ENCODE peak calls at places on chromosomes 5 and 9, in nine cellular contexts. J is right lobe of liver, V is breast epithelium, E is tibial artery, S is cardiac muscle cell, P is AG09309, X is A549, O is neural progenitor cell, T is dorsolateral prefrontal cortex. R is an unnamed sample.

GRCh38 chr5:6718161-6718681 is 5.0 kb downstream of the TENT4A start:
- DNase-seq in T (no peak), E (no peak), S (no peak), X (no peak), V (peak), J (no peak), P (no peak), O (no peak), R (no peak)

GRCh38 chr5:3660630-3661029 is 65.0 kb downstream of the IRX1 start:
- DNase-seq in S (no peak), P (no peak), V (no peak), O (no peak), X (no peak), T (no peak), J (no peak), E (no peak), R (no peak)

GRCh38 chr5:171484460-171484899 is 65.0 kb downstream of the FGF18 start:
- DNase-seq in V (no peak), X (peak), J (no peak), S (peak), O (no peak), T (no peak), P (no peak), E (no peak), R (no peak)

GRCh38 chr9:131728961-131729360 is 10.9 kb downstream of the RAPGEF1 start:
- DNase-seq in P (no peak), S (no peak), T (no peak), J (no peak), O (no peak), E (no peak), X (no peak), V (no peak), R (peak)

GRCh38 chr9:70352802-70353201 is 61.7 kb downstream of the KLF9 start:
- DNase-seq in P (no peak), V (no peak), X (no peak), J (no peak), S (peak), T (no peak), E (no peak), O (no peak), R (no peak)

GRCh38 chr9:99998266-99998665 is 91.8 kb downstream of the STX17 start:
- DNase-seq in J (no peak), X (no peak), S (no peak), P (no peak), V (no peak), O (no peak), E (no peak), T (no peak), R (no peak)

GRCh38 chr9:1939926-1940368 is 75.2 kb upstream of the SMARCA2 start:
- DNase-seq in X (peak), T (no peak), P (no peak), S (peak), V (no peak), O (peak), J (no peak), E (no peak), R (no peak)

GRCh38 chr5:6792376-6792775 is 79.1 kb downstream of the TENT4A start:
- DNase-seq in E (no peak), P (no peak), S (no peak), O (no peak), X (no peak), J (no peak), V (no peak), T (no peak), R (no peak)

GRCh38 chr9:103898550-103898949 is 195.6 kb upstream of the SMC2 start:
- DNase-seq in P (no peak), X (no peak), O (no peak), J (no peak), T (no peak), E (no peak), S (no peak), V (no peak), R (no peak)

GRCh38 chr9:131670247-131670681 is 69.6 kb downstream of the RAPGEF1 start:
- DNase-seq in J (peak), E (peak), P (no peak), S (no peak), X (no peak), T (no peak), O (no peak), V (no peak), R (peak)

GRCh38 chr9:113934826-113935676 is 58.9 kb downstream of the ZNF618 start:
- DNase-seq in T (no peak), S (no peak), E (no peak), J (no peak), P (no peak), O (no peak), V (no peak), X (no peak), R (no peak)

GRCh38 chr9:32294051-32294600 is 90.3 kb upstream of the ACO1 start:
- DNase-seq in S (no peak), O (no peak), E (no peak), J (no peak), P (no peak), T (no peak), X (no peak), V (no peak), R (no peak)

GRCh38 chr9:135039916-135040645 is 47.4 kb upstream of the OLFM1 start:
- DNase-seq in E (no peak), S (no peak), J (no peak), X (no peak), P (no peak), O (no peak), T (no peak), V (no peak), R (no peak)

GRCh38 chr5:173499471-173500212 is 116.8 kb downstream of the BOD1 start:
- DNase-seq in V (no peak), E (peak), T (no peak), P (no peak), S (no peak), O (no peak), X (no peak), J (peak), R (no peak)

GRCh38 chr5:90606539-90606938 is 47.9 kb downstream of the ADGRV1 start:
- DNase-seq in V (no peak), O (peak), S (no peak), X (no peak), J (no peak), E (no peak), P (no peak), T (no peak), R (no peak)

GRCh38 chr9:95204310-95204709 is 113.2 kb downstream of the FANCC start:
- DNase-seq in X (no peak), E (no peak), J (no peak), O (no peak), T (no peak), S (no peak), V (no peak), P (no peak), R (no peak)

DNA sequence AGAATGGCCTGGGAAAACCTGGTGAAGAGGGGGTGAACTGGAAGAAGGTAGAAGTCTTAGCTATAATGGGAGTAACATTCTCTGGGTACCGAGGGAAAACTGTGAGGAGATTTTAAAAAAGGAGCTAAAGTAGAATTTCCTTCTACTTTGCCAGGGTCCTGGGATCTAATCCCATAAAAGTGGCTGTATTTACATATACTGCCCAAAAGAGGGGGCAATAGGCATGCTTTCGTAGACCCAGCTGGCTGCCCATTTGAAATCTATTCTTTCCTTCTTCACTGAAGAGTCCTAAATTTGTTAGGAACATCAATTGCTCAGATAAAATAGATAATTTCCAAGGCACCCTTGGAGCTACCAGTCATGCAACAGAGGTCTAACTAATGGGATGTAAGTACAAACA is 159.2 kb downstream of the CDC42SE2 start:
- DNase-seq in V (no peak), P (no peak), X (peak), J (no peak), T (no peak), E (no peak), O (peak), S (peak), R (no peak)
- TF ChIP-seq CTCF in V (no peak), P (peak), X (peak), J (peak), T (peak), E (peak), O (peak), S (peak), R (peak)

GRCh38 chr5:123485275-123485674 is 26.7 kb upstream of the CSNK1G3 start:
- DNase-seq in V (no peak), O (no peak), X (no peak), J (no peak), E (no peak), S (no peak), P (no peak), T (no peak), R (no peak)
- TF ChIP-seq CTCF in V (no peak), O (no peak), X (no peak), J (no peak), E (no peak), S (no peak), P (no peak), T (no peak), R (no peak)

GRCh38 chr5:58466939-58467338 is 7.1 kb upstream of the PLK2 start:
- DNase-seq in P (no peak), V (no peak), E (no peak), X (peak), J (no peak), S (peak), O (peak), T (no peak), R (peak)
- TF ChIP-seq CTCF in P (no peak), V (no peak), E (no peak), X (no peak), J (no peak), S (no peak), O (no peak), T (no peak), R (no peak)

GRCh38 chr5:124744170-124744911 is 2.1 kb downstream of the ZNF608 start:
- DNase-seq in J (peak), T (peak), X (no peak), O (no peak), P (no peak), V (peak), E (peak), S (peak), R (no peak)
- TF ChIP-seq CTCF in J (no peak), T (no peak), X (no peak), O (no peak), P (no peak), V (no peak), E (no peak), S (peak), R (no peak)

GRCh38 chr5:14210729-14211128 is 67.6 kb downstream of the TRIO start:
- DNase-seq in J (no peak), P (no peak), O (no peak), X (no peak), V (no peak), T (no peak), E (no peak), S (no peak), R (no peak)

GRCh38 chr5:14213813-14214585 is 70.9 kb downstream of the TRIO start:
- DNase-seq in O (peak), E (no peak), S (no peak), X (no peak), J (no peak), P (no peak), T (no peak), V (no peak), R (no peak)

GRCh38 chr5:14212838-14213237 is 69.7 kb downstream of the TRIO start:
- DNase-seq in P (no peak), T (no peak), V (no peak), J (no peak), O (no peak), X (no peak), E (no peak), S (no peak), R (no peak)

GRCh38 chr5:14213253-14213652 is 70.1 kb downstream of the TRIO start:
- DNase-seq in O (no peak), T (no peak), J (no peak), S (no peak), P (no peak), X (no peak), E (no peak), V (no peak), R (no peak)

GRCh38 chr5:14211818-14212799 is 69.0 kb downstream of the TRIO start:
- DNase-seq in J (no peak), P (no peak), T (no peak), S (no peak), O (no peak), X (no peak), E (no peak), V (no peak), R (no peak)
- TF ChIP-seq CTCF in J (no peak), P (no peak), T (no peak), S (no peak), O (no peak), X (no peak), E (no peak), V (no peak), R (no peak)

GRCh38 chr9:108316633-108317032 is 539.2 kb downstream of the ACTL7B start:
- DNase-seq in T (no peak), V (no peak), O (no peak), X (no peak), S (no peak), J (no peak), E (no peak), P (no peak), R (peak)
- TF ChIP-seq CTCF in T (no peak), V (no peak), O (no peak), X (no peak), S (no peak), J (no peak), E (no peak), P (no peak), R (no peak)

DNA sequence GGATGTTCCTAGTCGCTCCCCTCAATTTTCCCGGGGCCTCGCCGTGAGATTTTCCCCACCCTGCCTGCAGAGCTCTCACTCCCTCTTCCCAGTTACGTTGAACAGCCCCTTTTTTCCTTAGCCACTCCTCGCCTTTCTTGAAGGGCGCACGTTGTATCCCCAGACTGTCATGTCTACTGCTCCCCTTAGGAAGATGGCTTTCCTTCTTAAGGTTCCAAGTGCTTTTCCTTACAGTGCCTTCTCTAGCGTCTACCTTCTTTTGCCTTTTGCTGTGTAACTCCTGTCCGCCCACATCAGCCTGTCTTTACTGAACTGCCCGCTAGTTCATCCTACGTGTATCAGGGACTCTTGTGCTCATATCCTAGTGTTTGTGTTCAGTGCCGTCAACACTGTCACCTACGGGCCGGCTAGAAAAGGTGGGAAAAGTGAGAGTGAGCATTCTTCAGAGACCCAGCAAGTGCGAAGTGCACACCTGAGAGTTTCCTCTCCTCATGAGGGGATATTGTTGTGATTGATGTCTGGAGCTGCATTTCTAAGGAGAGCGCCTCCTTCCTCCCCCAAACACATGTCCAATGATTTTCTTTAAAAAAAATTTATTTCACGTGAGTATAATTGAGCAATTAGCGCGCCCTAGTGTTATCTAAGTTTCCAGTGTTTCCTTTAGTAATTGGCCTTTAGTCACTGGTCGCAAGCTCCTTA is 764 bp downstream of the CAMLG start:
- DNase-seq in T (no peak), V (peak), X (peak), O (peak), J (no peak), P (no peak), E (no peak), S (peak), R (no peak)
- TF ChIP-seq CTCF in T (no peak), V (no peak), X (peak), O (no peak), J (peak), P (no peak), E (no peak), S (peak), R (no peak)

GRCh38 chr5:121870489-121870888 is 18.8 kb downstream of the FTMT start:
- DNase-seq in V (no peak), T (no peak), X (no peak), J (no peak), O (peak), S (peak), P (no peak), E (no peak), R (no peak)
- TF ChIP-seq CTCF in V (no peak), T (peak), X (peak), J (no peak), O (peak), S (no peak), P (no peak), E (no peak), R (no peak)

GRCh38 chr9:27844797-27845196 is 271.5 kb upstream of the C9orf72 start:
- DNase-seq in O (no peak), T (no peak), E (no peak), X (no peak), P (no peak), S (no peak), J (no peak), V (no peak), R (no peak)

GRCh38 chr9:27835746-27836145 is 262.5 kb upstream of the C9orf72 start:
- DNase-seq in J (no peak), T (no peak), E (no peak), O (no peak), P (no peak), X (no peak), S (no peak), V (no peak), R (no peak)

GRCh38 chr9:27835286-27835685 is 262.0 kb upstream of the C9orf72 start:
- DNase-seq in X (no peak), J (no peak), E (no peak), P (no peak), O (no peak), S (no peak), T (no peak), V (no peak), R (no peak)

GRCh38 chr9:27836661-27837401 is 263.6 kb upstream of the C9orf72 start:
- DNase-seq in J (no peak), O (no peak), T (no peak), E (no peak), P (no peak), X (no peak), V (no peak), S (no peak), R (no peak)

DNA sequence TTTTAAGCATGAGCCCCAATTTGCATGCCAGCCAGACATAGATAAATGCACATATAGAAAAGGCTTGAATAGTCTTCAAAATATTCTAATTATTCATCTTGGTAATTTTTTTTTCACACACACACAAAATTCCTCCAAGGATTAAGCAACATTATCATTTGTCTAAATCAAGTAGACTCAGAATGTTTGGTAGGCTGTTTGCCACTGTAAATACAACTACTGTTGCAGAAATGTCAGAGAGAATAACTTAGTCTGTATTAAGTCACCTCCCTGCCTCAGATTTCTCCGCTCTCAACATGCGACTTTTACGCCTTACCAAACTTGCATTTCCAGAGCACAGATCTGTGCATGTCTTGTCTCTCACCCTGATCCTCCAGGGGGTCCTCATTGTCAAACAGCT is 265.6 kb upstream of the C9orf72 start:
- DNase-seq in O (no peak), T (no peak), X (no peak), S (no peak), E (no peak), J (no peak), P (no peak), V (no peak), R (no peak)
- TF ChIP-seq CTCF in O (no peak), T (no peak), X (no peak), S (no peak), E (no peak), J (no peak), P (no peak), V (no peak), R (no peak)

R was measured in CD14-positive monocyte.